ENCODE peak calls at places on chromosomes 3 and 15, in nine cellular contexts. W is IMR-90, Y is gastrocnemius medialis, P is mammary epithelial cell, Z is BE2C, U is left ventricle myocardium inferior, J is PC-9, F is GM12878, E is body of pancreas. C is an unnamed sample.
A peak's percentile ranks its signal among the peaks of the same experiment; 100 is the strongest.

GRCh38 chr3:16927485-16927884 is 42.7 kb downstream of the PLCL2 start:
- DNase-seq in W (no peak), Y (no peak), P (no peak), Z (no peak), U (no peak), J (no peak), F (no peak), E (no peak), C (peak; percentile 32)

GRCh38 chr3:166582231-166582630 is 745.0 kb upstream of the BCHE start:
- DNase-seq in W (no peak), Y (no peak), P (no peak), Z (no peak), U (no peak), J (no peak), F (no peak), E (no peak), C (no peak)

GRCh38 chr3:187739125-187739560 is 6.1 kb downstream of the BCL6 start:
- DNase-seq in W (no peak), Y (no peak), P (no peak), Z (no peak), U (peak; percentile 53), J (no peak), F (no peak), E (peak; percentile 71), C (no peak)

GRCh38 chr15:72155635-72156616 is 37.7 kb downstream of the SENP8 start:
- DNase-seq in W (peak; percentile 74), Y (peak; percentile 74), P (peak; percentile 74), Z (peak; percentile 84), U (peak; percentile 83), J (peak; percentile 68), F (peak; percentile 62), E (peak; percentile 88), C (peak; percentile 85)

GRCh38 chr3:192022412-192022811 is 561.4 kb downstream of the PYDC2 start:
- DNase-seq in W (no peak), Y (no peak), P (peak; percentile 71), Z (no peak), U (no peak), J (no peak), F (no peak), E (no peak), C (no peak)

GRCh38 chr3:177459397-177459796 is 262.1 kb upstream of the TBL1XR1 start:
- DNase-seq in W (peak; percentile 74), Y (no peak), P (no peak), Z (no peak), U (no peak), J (no peak), F (no peak), E (peak; percentile 11), C (peak; percentile 9)

GRCh38 chr3:62127116-62127515 is 246.2 kb downstream of the FEZF2 start:
- DNase-seq in W (no peak), Y (no peak), P (no peak), Z (no peak), U (no peak), J (no peak), F (no peak), E (no peak), C (no peak)

GRCh38 chr3:29536016-29536736 is 255.3 kb downstream of the RBMS3 start:
- DNase-seq in W (no peak), Y (no peak), P (no peak), Z (no peak), U (no peak), J (no peak), F (no peak), E (no peak), C (no peak)

GRCh38 chr3:10377148-10377725 is 56.3 kb upstream of the SEC13 start:
- DNase-seq in W (no peak), Y (peak; percentile 70), P (no peak), Z (no peak), U (peak; percentile 50), J (no peak), F (no peak), E (no peak), C (peak; percentile 26)

GRCh38 chr3:194657439-194657838 is 14.6 kb downstream of the LSG1 start:
- DNase-seq in W (no peak), Y (no peak), P (no peak), Z (no peak), U (no peak), J (no peak), F (no peak), E (no peak), C (no peak)

DNA sequence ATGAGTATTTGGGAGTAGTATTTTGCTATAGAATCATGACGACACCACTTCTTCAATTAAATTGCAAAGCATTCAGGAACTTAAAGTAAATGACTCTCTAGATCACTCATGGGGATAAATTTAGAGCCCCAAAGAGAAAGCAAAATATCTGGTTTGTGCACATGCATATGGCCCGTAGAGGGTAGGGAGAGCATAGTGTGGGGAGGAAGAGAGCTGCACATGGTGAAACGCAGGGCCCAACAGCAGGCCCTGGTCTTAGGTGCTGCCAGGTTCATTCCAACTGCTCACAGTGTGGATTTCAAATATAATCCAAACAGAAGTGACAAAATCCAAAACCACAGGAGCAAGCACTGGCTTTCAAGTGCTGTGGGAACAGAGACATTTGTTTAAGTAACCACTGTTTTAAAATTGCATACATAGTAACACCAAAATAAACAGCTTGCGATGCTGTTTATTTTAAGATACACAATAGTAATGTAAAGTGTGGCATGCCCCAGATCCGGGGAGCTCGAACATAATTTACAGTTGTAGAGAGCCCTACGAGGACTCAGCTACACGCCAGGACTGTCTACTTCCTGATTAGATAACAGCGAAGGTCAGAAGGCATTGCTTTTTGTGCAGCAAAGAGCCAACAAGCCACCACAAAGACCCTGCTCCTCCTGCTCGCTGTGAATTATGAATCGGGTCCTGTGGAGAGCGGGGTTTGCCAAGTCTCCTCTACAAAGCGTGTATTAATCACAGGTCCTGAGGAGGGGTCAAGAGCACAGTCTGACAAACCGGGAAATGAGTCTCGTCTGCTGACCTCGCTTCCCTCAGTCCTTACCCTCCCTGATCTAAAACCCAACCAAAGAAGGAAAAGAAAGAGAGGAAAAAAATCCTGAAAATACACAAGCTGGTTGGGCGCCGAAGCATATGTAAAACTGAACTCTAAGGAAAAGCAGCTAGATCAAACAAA is 80.6 kb downstream of the MEIS2 start:
- DNase-seq in W (peak; percentile 79), Y (no peak), P (no peak), Z (peak; percentile 53), U (no peak), J (no peak), F (no peak), E (peak; percentile 65), C (no peak)
- H3K4me3 ChIP-seq in W (peak overlapping the region; percentile 3), Y (no peak overlapping the region), P (no peak overlapping the region), Z (peak overlapping the region; percentile 35), U (peak overlapping the region; percentile 45), J (no peak overlapping the region), F (peak overlapping the region; percentile 26), E (no peak overlapping the region), C (no peak overlapping the region)

DNA sequence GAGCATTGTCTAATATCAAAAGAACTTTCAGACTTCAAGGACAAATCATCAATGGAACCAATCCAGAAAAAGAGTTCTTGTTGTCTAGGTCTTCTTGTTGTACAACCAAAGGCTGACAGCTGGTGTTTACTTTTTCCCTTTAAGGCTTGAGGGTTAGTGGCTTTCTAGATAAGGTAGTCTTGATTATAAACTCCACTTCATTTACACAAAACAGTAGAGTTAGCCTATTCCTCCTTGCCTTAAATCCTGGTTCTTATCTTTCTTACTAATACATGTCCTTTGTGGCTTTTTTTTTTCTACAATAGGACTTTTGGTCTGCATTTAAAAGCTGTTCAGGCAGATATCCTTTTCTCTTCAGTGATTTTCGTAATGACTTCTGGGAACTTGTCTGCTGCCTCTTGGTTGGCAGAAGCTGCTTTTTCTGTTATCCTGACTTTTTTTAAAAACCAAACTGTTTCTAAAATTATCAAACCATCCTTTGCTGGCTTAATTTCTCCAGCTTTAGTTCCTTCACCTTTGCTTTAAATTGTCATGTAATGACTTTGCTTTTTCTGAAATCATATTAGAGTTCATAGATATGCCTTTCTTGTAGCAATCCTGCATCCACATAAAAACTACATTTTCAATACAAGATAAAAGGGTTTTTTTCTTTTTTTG is 44.8 kb downstream of the STRIT1 start:
- DNase-seq in W (no peak), Y (no peak), P (no peak), Z (no peak), U (no peak), J (no peak), F (no peak), E (no peak), C (no peak)
- H3K9me3 ChIP-seq in W (peaks cover 4% of the 10 kb centered on the region), Y (no peaks in the 10 kb centered on the region), P (peaks cover 3% of the 10 kb centered on the region), Z (no peaks in the 10 kb centered on the region), U (peaks cover 14% of the 10 kb centered on the region), J (no peaks in the 10 kb centered on the region), F (no peaks in the 10 kb centered on the region), E (no peaks in the 10 kb centered on the region), C (peaks cover 7% of the 10 kb centered on the region)

GRCh38 chr3:126287171-126287535 is 70.1 kb downstream of the KLF15 start:
- DNase-seq in W (no peak), Y (no peak), P (no peak), Z (peak; percentile 72), U (no peak), J (no peak), F (no peak), E (no peak), C (no peak)
- H3K4me3 ChIP-seq in W (peak overlapping the region; percentile 23), Y (peak overlapping the region; percentile 55), P (peak overlapping the region; percentile 39), Z (peak overlapping the region; percentile 58), U (peak overlapping the region; percentile 62), J (no peak overlapping the region), F (no peak overlapping the region), E (peak overlapping the region; percentile 12), C (no peak overlapping the region)

GRCh38 chr3:147412917-147413711 is 3.9 kb downstream of the ZIC1 start:
- DNase-seq in W (no peak), Y (no peak), P (no peak), Z (no peak), U (no peak), J (no peak), F (no peak), E (no peak), C (no peak)

GRCh38 chr3:147411235-147411607 is 2.1 kb downstream of the ZIC1 start:
- DNase-seq in W (peak; percentile 7), Y (peak; percentile 54), P (no peak), Z (no peak), U (no peak), J (no peak), F (no peak), E (no peak), C (no peak)

GRCh38 chr3:147410518-147411234 is 1.5 kb downstream of the ZIC1 start:
- DNase-seq in W (peak; percentile 39), Y (peak; percentile 67), P (no peak), Z (no peak), U (no peak), J (no peak), F (no peak), E (no peak), C (no peak)

GRCh38 chr3:147412491-147412916 is 3.3 kb downstream of the ZIC1 start:
- DNase-seq in W (no peak), Y (no peak), P (no peak), Z (no peak), U (no peak), J (no peak), F (no peak), E (no peak), C (no peak)

DNA sequence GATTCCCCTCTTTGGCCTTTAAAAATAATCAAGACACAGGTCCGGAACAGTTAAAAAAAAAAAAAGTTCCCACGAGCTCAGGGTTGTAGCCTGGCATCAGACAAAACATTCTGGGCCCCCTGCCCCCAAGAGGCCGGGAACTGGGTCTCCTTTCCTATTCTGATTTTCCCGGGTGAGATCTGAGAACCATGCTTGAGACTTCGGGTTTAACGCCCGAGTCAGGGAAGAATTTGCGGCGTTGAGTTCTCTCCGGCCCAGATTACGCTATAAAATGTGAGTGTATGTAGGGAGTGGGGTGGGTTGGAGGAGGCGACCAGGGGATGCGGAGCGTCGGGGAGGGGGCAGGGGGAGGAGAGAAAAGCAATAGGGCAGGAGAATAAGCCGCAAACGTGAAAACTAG is 2.6 kb downstream of the ZIC1 start:
- DNase-seq in W (no peak), Y (no peak), P (no peak), Z (no peak), U (no peak), J (no peak), F (no peak), E (no peak), C (no peak)
- H3K9me3 ChIP-seq in W (peaks cover 20% of the 10 kb centered on the region), Y (no peaks in the 10 kb centered on the region), P (peaks cover 26% of the 10 kb centered on the region), Z (peaks cover 5% of the 10 kb centered on the region), U (no peaks in the 10 kb centered on the region), J (no peaks in the 10 kb centered on the region), F (peaks cover 2% of the 10 kb centered on the region), E (no peaks in the 10 kb centered on the region), C (peaks cover 4% of the 10 kb centered on the region)

GRCh38 chr15:58865420-58865880 is 68.0 kb downstream of the SLTM start:
- DNase-seq in W (no peak), Y (no peak), P (no peak), Z (no peak), U (no peak), J (peak; percentile 46), F (no peak), E (peak; percentile 30), C (peak; percentile 57)
- H3K4me3 ChIP-seq in W (no peak overlapping the region), Y (peak overlapping the region; percentile 41), P (no peak overlapping the region), Z (no peak overlapping the region), U (peak overlapping the region; percentile 64), J (peak overlapping the region; percentile 58), F (no peak overlapping the region), E (no peak overlapping the region), C (peak overlapping the region; percentile 89)

C was measured in WERI-Rb-1.